ENCODE peak calls at places on chromosomes 2 and 18, in ten cellular contexts. T is sigmoid colon, B is GM12878, Z is HCT116, C is endothelial cell of umbilical vein, S is Panc1, X is SK-N-SH, I is K562, F is spleen, W is HepG2. U is an unnamed sample.

GRCh38 chr2:58215429-58215828 is 25.7 kb downstream of the FANCL start:
- DNase-seq in T (no peak), B (no peak), Z (no peak), C (peak; percentile 70), S (no peak), X (no peak), I (no peak), F (no peak), W (no peak), U (no peak)

GRCh38 chr2:74877376-74877775 is 43.4 kb downstream of the HK2 start:
- DNase-seq in T (no peak), B (no peak), Z (no peak), C (no peak), S (no peak), X (no peak), I (no peak), F (no peak), W (no peak), U (no peak)

GRCh38 chr2:237695201-237695780 is 67.9 kb downstream of the LRRFIP1 start:
- DNase-seq in T (peak; percentile 29), B (peak; percentile 76), Z (peak; percentile 71), C (peak; percentile 95), S (peak; percentile 83), X (no peak), I (peak; percentile 38), F (no peak), W (no peak), U (no peak)

GRCh38 chr2:221527759-221528444 is 44.2 kb downstream of the EPHA4 start:
- DNase-seq in T (no peak), B (no peak), Z (no peak), C (peak; percentile 68), S (no peak), X (no peak), I (no peak), F (no peak), W (peak; percentile 21), U (no peak)

GRCh38 chr2:36951574-36951973 is 14.8 kb downstream of the STRN start:
- DNase-seq in T (no peak), B (no peak), Z (no peak), C (peak; percentile 74), S (no peak), X (no peak), I (no peak), F (no peak), W (no peak), U (no peak)

GRCh38 chr2:101844055-101844635 is 146.6 kb downstream of the MAP4K4 start:
- DNase-seq in T (no peak), B (no peak), Z (no peak), C (peak; percentile 81), S (no peak), X (no peak), I (no peak), F (no peak), W (no peak), U (no peak)

GRCh38 chr2:233857511-233858118 is 3.3 kb upstream of the HJURP start:
- DNase-seq in T (no peak), B (no peak), Z (no peak), C (peak; percentile 5), S (no peak), X (no peak), I (peak; percentile 71), F (peak; percentile 86), W (no peak), U (peak; percentile 73)

GRCh38 chr2:159103411-159103810 is 135.0 kb downstream of the TANC1 start:
- DNase-seq in T (no peak), B (no peak), Z (no peak), C (no peak), S (no peak), X (no peak), I (no peak), F (no peak), W (no peak), U (no peak)

GRCh38 chr2:206915136-206915535 is 24.2 kb upstream of the CPO start:
- DNase-seq in T (no peak), B (no peak), Z (peak; percentile 68), C (peak; percentile 86), S (peak; percentile 92), X (no peak), I (no peak), F (no peak), W (peak; percentile 6), U (no peak)

GRCh38 chr2:105497094-105497493 is 98.2 kb upstream of the FHL2 start:
- DNase-seq in T (no peak), B (no peak), Z (no peak), C (no peak), S (no peak), X (no peak), I (no peak), F (no peak), W (no peak), U (no peak)

GRCh38 chr2:72630767-72631166 is 195.1 kb downstream of the EXOC6B start:
- DNase-seq in T (no peak), B (no peak), Z (no peak), C (peak; percentile 38), S (no peak), X (no peak), I (no peak), F (no peak), W (no peak), U (no peak)

GRCh38 chr2:63054812-63055509 is 4.3 kb downstream of the OTX1 start:
- DNase-seq in T (no peak), B (no peak), Z (no peak), C (no peak), S (no peak), X (peak; percentile 57), I (no peak), F (no peak), W (no peak), U (peak; percentile 85)

GRCh38 chr2:240803191-240803590 is 16.8 kb downstream of the KIF1A start:
- DNase-seq in T (no peak), B (no peak), Z (no peak), C (no peak), S (no peak), X (no peak), I (no peak), F (no peak), W (no peak), U (no peak)

GRCh38 chr2:177547772-177548171 is 155.2 kb downstream of the AGPS start:
- DNase-seq in T (no peak), B (no peak), Z (no peak), C (no peak), S (no peak), X (no peak), I (no peak), F (no peak), W (no peak), U (no peak)

GRCh38 chr2:177545143-177545542 is 152.6 kb downstream of the AGPS start:
- DNase-seq in T (no peak), B (no peak), Z (no peak), C (no peak), S (no peak), X (no peak), I (no peak), F (no peak), W (no peak), U (no peak)

GRCh38 chr2:177545981-177546600 is 153.5 kb downstream of the AGPS start:
- DNase-seq in T (no peak), B (no peak), Z (no peak), C (no peak), S (no peak), X (no peak), I (no peak), F (no peak), W (no peak), U (peak; percentile 35)

GRCh38 chr2:177549171-177549570 is 156.6 kb downstream of the AGPS start:
- DNase-seq in T (no peak), B (no peak), Z (no peak), C (no peak), S (no peak), X (peak; percentile 11), I (no peak), F (no peak), W (no peak), U (no peak)

GRCh38 chr2:177547122-177547521 is 154.5 kb downstream of the AGPS start:
- DNase-seq in T (no peak), B (peak; percentile 89), Z (no peak), C (no peak), S (no peak), X (no peak), I (no peak), F (no peak), W (no peak), U (no peak)
- H3K4me1 ChIP-seq in T (peaks cover 6% of the 10 kb centered on the region), B (peaks cover 37% of the 10 kb centered on the region), Z (no peaks in the 10 kb centered on the region), C (peaks cover 38% of the 10 kb centered on the region), S (no peaks in the 10 kb centered on the region), X (no peaks in the 10 kb centered on the region), I (peaks cover 3% of the 10 kb centered on the region), F (peaks cover 10% of the 10 kb centered on the region), W (peaks cover 6% of the 10 kb centered on the region), U (no peaks in the 10 kb centered on the region)

GRCh38 chr2:238970553-238971081 is 122.7 kb downstream of the TWIST2 start:
- DNase-seq in T (peak; percentile 83), B (no peak), Z (peak; percentile 33), C (peak; percentile 66), S (no peak), X (peak; percentile 88), I (peak; percentile 69), F (peak; percentile 84), W (peak; percentile 58), U (peak; percentile 75)
- TF ChIP-seq POLR2AphosphoS5 in T (no peak), B (no peak), Z (no peak), C (no peak), S (no peak), X (no peak), I (no peak), F (no peak), W (no peak), U (no peak)

DNA sequence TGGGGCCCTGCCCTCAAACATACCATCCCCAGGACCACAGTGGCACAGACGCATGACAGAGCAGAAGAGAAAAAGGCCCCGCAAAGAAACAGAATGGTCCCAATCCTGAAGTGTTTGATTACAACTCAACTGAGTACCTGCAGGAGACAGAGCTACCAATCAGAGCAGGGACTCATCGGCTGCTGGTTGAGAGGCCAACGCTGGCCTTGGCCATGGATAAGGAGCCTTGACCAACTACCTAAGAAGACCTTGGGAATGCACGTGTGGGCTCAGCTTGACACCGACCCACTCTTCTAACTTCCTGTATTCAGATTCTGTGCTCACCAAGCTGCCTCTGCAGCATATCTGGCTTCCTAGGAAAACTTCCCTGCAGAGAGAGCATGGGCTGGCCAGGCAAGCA is 135.6 kb downstream of the BCL2 start:
- DNase-seq in T (no peak), B (no peak), Z (no peak), C (no peak), S (no peak), X (no peak), I (no peak), F (peak; percentile 63), W (no peak), U (no peak)
- H3K4me1 ChIP-seq in T (peaks cover 53% of the 10 kb centered on the region), B (peaks cover 87% of the 10 kb centered on the region), Z (no peaks in the 10 kb centered on the region), C (no peaks in the 10 kb centered on the region), S (no peaks in the 10 kb centered on the region), X (peaks cover 5% of the 10 kb centered on the region), I (no peaks in the 10 kb centered on the region), F (peaks cover 100% of the 10 kb centered on the region), W (no peaks in the 10 kb centered on the region), U (peaks cover 2% of the 10 kb centered on the region)

GRCh38 chr18:44134447-44134846 is 546.2 kb upstream of the SETBP1 start:
- DNase-seq in T (no peak), B (no peak), Z (no peak), C (no peak), S (no peak), X (no peak), I (no peak), F (no peak), W (no peak), U (peak; percentile 6)
- TF ChIP-seq POLR2AphosphoS5 in T (no peak), B (no peak), Z (no peak), C (no peak), S (no peak), X (no peak), I (no peak), F (no peak), W (no peak), U (no peak)

U was measured in GM23338.